ENCODE peak calls at places on chromosome 1, in six cellular contexts. J is heart left ventricle, P is thoracic aorta, Z is colonic mucosa, V is body of pancreas, G is bronchial epithelial cell. D is an unnamed sample.

GRCh38 chr1:75471245-75471644 is 139.7 kb downstream of the SLC44A5 start:
- DNase-seq in J (no peak), P (no peak), Z (no peak), V (no peak), G (no peak), D (no peak)

GRCh38 chr1:40316595-40317393 is at the start of gene COL9A2:
- DNase-seq in J (no peak), P (no peak), Z (no peak), V (peak; percentile 51), G (no peak), D (peak; percentile 33)

GRCh38 chr1:62429581-62429980 is 7.3 kb upstream of the USP1 start:
- DNase-seq in J (no peak), P (no peak), Z (no peak), V (no peak), G (peak; percentile 48), D (no peak)

GRCh38 chr1:244341455-244342450 is 110.0 kb downstream of the ADSS2 start:
- DNase-seq in J (no peak), P (no peak), Z (peak; percentile 56), V (no peak), G (peak; percentile 98), D (no peak)

GRCh38 chr1:36126797-36127500 is 1.9 kb upstream of the COL8A2 start:
- DNase-seq in J (no peak), P (no peak), Z (no peak), V (no peak), G (no peak), D (no peak)

GRCh38 chr1:225529726-225530125 is 101.9 kb upstream of the LBR start:
- DNase-seq in J (no peak), P (no peak), Z (no peak), V (no peak), G (no peak), D (no peak)

GRCh38 chr1:48047116-48047515 is 49.9 kb upstream of the TRABD2B start:
- DNase-seq in J (no peak), P (no peak), Z (no peak), V (no peak), G (no peak), D (no peak)

GRCh38 chr1:41371630-41372599 is 10.7 kb downstream of the FOXO6 start:
- DNase-seq in J (peak; percentile 52), P (no peak), Z (peak; percentile 31), V (peak; percentile 57), G (no peak), D (no peak)

GRCh38 chr1:212979340-212980122 is 29.2 kb downstream of the VASH2 start:
- DNase-seq in J (no peak), P (no peak), Z (no peak), V (no peak), G (no peak), D (no peak)

GRCh38 chr1:236862615-236863211 is 67.6 kb downstream of the MTR start:
- DNase-seq in J (peak; percentile 41), P (no peak), Z (no peak), V (peak; percentile 84), G (no peak), D (no peak)

GRCh38 chr1:163561570-163562295 is 240.0 kb downstream of the NUF2 start:
- DNase-seq in J (no peak), P (no peak), Z (no peak), V (no peak), G (peak; percentile 19), D (no peak)

GRCh38 chr1:61427516-61427915 is 297.4 kb downstream of the TM2D1 start:
- DNase-seq in J (no peak), P (no peak), Z (no peak), V (no peak), G (no peak), D (no peak)

GRCh38 chr1:216119600-216119999 is 303.6 kb downstream of the USH2A start:
- DNase-seq in J (no peak), P (no peak), Z (no peak), V (no peak), G (peak; percentile 40), D (no peak)

GRCh38 chr1:12438349-12438924 is 179.6 kb downstream of the DHRS3 start:
- DNase-seq in J (no peak), P (no peak), Z (no peak), V (no peak), G (peak; percentile 67), D (peak; percentile 31)

GRCh38 chr1:203306089-203306969 is 1.0 kb downstream of the BTG2 start:
- DNase-seq in J (peak; percentile 90), P (peak; percentile 80), Z (peak; percentile 91), V (peak; percentile 93), G (peak; percentile 93), D (peak; percentile 39)
- TF ChIP-seq CTCF in J (no peak), P (no peak), Z (no peak), V (peak; percentile 56), G (peak; percentile 39), D (peak; percentile 23)

GRCh38 chr1:38046884-38047602 is 450 bp upstream of the POU3F1 start:
- DNase-seq in J (peak; percentile 91), P (peak; percentile 68), Z (peak; percentile 80), V (peak; percentile 74), G (peak; percentile 60), D (peak; percentile 61)
- H3K27me3 ChIP-seq in J (peaks cover 39% of the 10 kb centered on the region), P (peaks cover 25% of the 10 kb centered on the region), Z (peaks cover 49% of the 10 kb centered on the region), V (peaks cover 29% of the 10 kb centered on the region), G (peaks cover 18% of the 10 kb centered on the region), D (peaks cover 33% of the 10 kb centered on the region)

DNA sequence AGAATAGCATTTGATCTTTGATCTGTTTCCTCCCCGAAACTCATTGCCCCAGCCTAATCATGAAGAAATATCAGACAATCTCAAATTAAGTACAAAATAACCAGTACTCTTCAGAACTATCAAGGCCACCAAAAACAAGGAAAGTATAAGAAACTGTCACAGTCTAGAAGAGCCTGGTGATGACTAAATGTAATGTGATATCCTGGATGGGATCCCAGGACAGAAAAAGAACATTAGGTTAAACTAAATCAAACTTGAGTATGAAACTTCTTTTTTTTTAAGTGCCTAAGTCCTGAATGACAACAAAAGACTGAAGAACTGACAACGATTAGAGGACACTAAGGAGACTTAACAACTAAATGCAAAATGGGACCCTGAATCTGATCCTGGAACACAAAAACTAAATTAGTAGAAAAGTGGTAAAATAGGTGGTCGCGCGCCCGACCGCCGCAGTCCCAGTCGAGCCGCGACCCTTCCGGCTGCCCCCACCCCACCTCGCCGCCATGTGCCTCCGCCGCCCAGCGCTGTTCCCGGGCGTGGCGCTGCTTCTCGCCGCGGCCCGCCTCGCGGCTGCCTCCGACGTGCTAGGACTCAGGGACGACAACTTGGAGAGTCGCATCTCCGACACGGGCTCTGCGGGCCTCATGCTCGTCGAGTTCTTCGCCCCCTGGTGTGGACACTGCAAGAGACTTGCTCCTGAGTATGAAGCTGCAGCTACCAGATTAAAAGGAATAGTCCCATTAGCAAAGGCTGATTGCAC is 5.5 kb upstream of the PRKAB2 start:
- DNase-seq in J (no peak), P (no peak), Z (peak; percentile 25), V (no peak), G (peak; percentile 39), D (no peak)
- TF ChIP-seq CTCF in J (no peak), P (no peak), Z (no peak), V (no peak), G (no peak), D (no peak)

GRCh38 chr1:18721066-18721465 is 90.4 kb downstream of the PAX7 start:
- DNase-seq in J (no peak), P (no peak), Z (no peak), V (no peak), G (no peak), D (no peak)

GRCh38 chr1:18716112-18716784 is 85.6 kb downstream of the PAX7 start:
- DNase-seq in J (no peak), P (no peak), Z (no peak), V (no peak), G (no peak), D (no peak)

GRCh38 chr1:18714404-18715175 is 83.9 kb downstream of the PAX7 start:
- DNase-seq in J (no peak), P (no peak), Z (no peak), V (no peak), G (no peak), D (no peak)

GRCh38 chr1:18719786-18720436 is 89.3 kb downstream of the PAX7 start:
- DNase-seq in J (no peak), P (no peak), Z (no peak), V (no peak), G (peak; percentile 32), D (no peak)

GRCh38 chr1:18716785-18717678 is 86.4 kb downstream of the PAX7 start:
- DNase-seq in J (no peak), P (no peak), Z (no peak), V (no peak), G (no peak), D (no peak)
- H3K27me3 ChIP-seq in J (peaks cover 27% of the 10 kb centered on the region), P (no peaks in the 10 kb centered on the region), Z (peaks cover 28% of the 10 kb centered on the region), V (peaks cover 7% of the 10 kb centered on the region), G (peaks cover 27% of the 10 kb centered on the region), D (peaks cover 70% of the 10 kb centered on the region)

GRCh38 chr1:33684346-33685122 is 179.3 kb upstream of the HMGB4 start:
- DNase-seq in J (no peak), P (no peak), Z (no peak), V (no peak), G (no peak), D (no peak)

GRCh38 chr1:33683913-33684312 is 180.0 kb upstream of the HMGB4 start:
- DNase-seq in J (no peak), P (no peak), Z (no peak), V (no peak), G (no peak), D (no peak)

GRCh38 chr1:33682371-33682770 is 181.5 kb upstream of the HMGB4 start:
- DNase-seq in J (no peak), P (no peak), Z (no peak), V (no peak), G (peak; percentile 8), D (no peak)

GRCh38 chr1:33680281-33680840 is 183.5 kb upstream of the HMGB4 start:
- DNase-seq in J (no peak), P (no peak), Z (no peak), V (no peak), G (no peak), D (no peak)
- TF ChIP-seq CTCF in J (no peak), P (no peak), Z (no peak), V (no peak), G (no peak), D (no peak)

DNA sequence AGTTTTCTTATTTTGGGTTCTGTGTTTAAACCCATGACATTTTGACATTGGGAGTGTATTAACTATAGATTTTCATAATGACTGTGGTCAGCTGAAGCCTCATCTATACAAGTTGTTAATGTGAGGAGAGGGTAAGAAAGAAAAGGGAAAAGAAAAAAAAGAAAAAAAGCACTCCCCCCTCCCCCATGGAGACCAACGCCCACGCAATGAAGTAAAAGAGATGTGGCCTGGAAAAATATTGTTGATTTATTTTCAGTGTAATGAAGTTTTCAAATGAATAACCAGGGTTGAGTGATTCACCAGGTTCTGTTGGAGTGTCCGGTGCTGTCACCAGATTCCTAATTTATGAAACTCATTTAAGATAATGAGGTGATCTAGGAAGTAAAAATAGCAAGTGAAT is 4.7 kb downstream of the RNF220 start:
- DNase-seq in J (no peak), P (no peak), Z (no peak), V (no peak), G (no peak), D (no peak)
- H3K27me3 ChIP-seq in J (peaks cover 60% of the 10 kb centered on the region), P (peaks cover 29% of the 10 kb centered on the region), Z (peaks cover 87% of the 10 kb centered on the region), V (peaks cover 64% of the 10 kb centered on the region), G (peaks cover 47% of the 10 kb centered on the region), D (peaks cover 98% of the 10 kb centered on the region)

GRCh38 chr1:94560333-94560732 is 18.8 kb upstream of the F3 start:
- DNase-seq in J (no peak), P (no peak), Z (no peak), V (no peak), G (no peak), D (no peak)
- TF ChIP-seq CTCF in J (no peak), P (no peak), Z (no peak), V (no peak), G (no peak), D (no peak)

D was measured in CD4-positive, alpha-beta T cell.